ENCODE peak calls at places on chromosomes 3 and 15, in nine cellular contexts. G, A, V, T, E, U, B, O and Y are unnamed samples.

GRCh38 chr3:143083781-143084180 is 35.8 kb upstream of the CHST2 start:
- DNase-seq in O (no peak), T (no peak), B (no peak), G (no peak), A (no peak), V (no peak), E (no peak), U (no peak), Y (no peak)

GRCh38 chr15:68271854-68272471 is 5.6 kb upstream of the FEM1B start:
- DNase-seq in B (no peak), E (peak; percentile 21), U (no peak), T (no peak), G (no peak), V (no peak), O (no peak), A (no peak), Y (no peak)

GRCh38 chr3:43231276-43232000 is 54.9 kb upstream of the SNRK start:
- DNase-seq in B (no peak), T (no peak), A (no peak), V (no peak), U (no peak), E (no peak), G (no peak), O (no peak), Y (no peak)

GRCh38 chr3:155495387-155495786 is 201.9 kb upstream of the STRIT1 start:
- DNase-seq in A (no peak), B (no peak), U (no peak), E (no peak), T (no peak), V (no peak), O (no peak), G (no peak), Y (no peak)

GRCh38 chr3:7309707-7310106 is 448.8 kb downstream of the GRM7 start:
- DNase-seq in T (no peak), U (no peak), O (no peak), B (no peak), A (no peak), G (no peak), E (peak; percentile 4), V (no peak), Y (no peak)

GRCh38 chr3:143070977-143071551 is 48.5 kb upstream of the CHST2 start:
- DNase-seq in G (no peak), A (no peak), V (no peak), O (no peak), U (no peak), E (no peak), B (no peak), T (no peak), Y (no peak)

GRCh38 chr15:101451192-101451799 is 38.2 kb downstream of the PCSK6 start:
- DNase-seq in T (no peak), V (no peak), U (no peak), E (no peak), G (no peak), A (no peak), B (no peak), O (no peak), Y (no peak)

GRCh38 chr15:93102211-93102610 is 13.2 kb upstream of the RGMA start:
- DNase-seq in O (no peak), E (no peak), U (no peak), A (no peak), G (no peak), V (no peak), B (no peak), T (no peak), Y (no peak)